ENCODE peak calls at places on chromosome 9, in seven cellular contexts. T is H7; Q is ecto neural progenitor cell; C is tibial nerve; F is endodermal cell; I is activated CD8-positive, alpha-beta T cell treated with anti-CD3 and anti-CD28 coated beads for 36 hours; M is activated T-helper 1 cell treated with anti-CD3 and anti-CD28 coated beads, Interleukin-2, amount 50 U/mL, for 16 hours. B is an unnamed sample.
A peak's percentile ranks its signal among the peaks of the same experiment; 100 is the strongest.

GRCh38 chr9:124212381-124213050 is 45.2 kb upstream of the NEK6 start:
- DNase-seq in I (no peak), C (no peak), F (peak; percentile 35), Q (no peak), M (no peak), T (peak; percentile 31), B (no peak)

GRCh38 chr9:78031271-78031825 is at the start of gene GNAQ:
- DNase-seq in I (peak; percentile 46), M (no peak), C (no peak), Q (peak; percentile 70), F (peak; percentile 81), T (peak; percentile 77), B (no peak)

GRCh38 chr9:129412814-129413536 is 207.9 kb downstream of the C9orf50 start:
- DNase-seq in Q (no peak), C (peak; percentile 62), I (peak; percentile 46), F (peak; percentile 75), T (no peak), M (no peak), B (peak; percentile 74)

GRCh38 chr9:126965541-126966428 is 51.2 kb downstream of the RALGPS1 start:
- DNase-seq in Q (peak; percentile 66), I (peak; percentile 71), C (peak; percentile 55), M (no peak), T (peak; percentile 56), F (peak; percentile 86), B (no peak)

GRCh38 chr9:109411069-109411761 is 86.9 kb downstream of the PTPN3 start:
- DNase-seq in C (no peak), M (no peak), F (no peak), I (peak; percentile 41), Q (no peak), T (no peak), B (peak; percentile 26)

GRCh38 chr9:117656007-117656406 is 48.2 kb upstream of the TLR4 start:
- DNase-seq in I (no peak), C (no peak), M (no peak), T (no peak), F (no peak), Q (no peak), B (no peak)

GRCh38 chr9:92590386-92590785 is 54.6 kb upstream of the ECM2 start:
- DNase-seq in F (no peak), Q (no peak), I (no peak), T (no peak), M (no peak), C (peak; percentile 80), B (peak; percentile 51)

GRCh38 chr9:80586786-80587185 is 1015.0 kb downstream of the TLE4 start:
- DNase-seq in C (no peak), F (no peak), I (no peak), Q (no peak), T (no peak), M (no peak), B (no peak)

GRCh38 chr9:125106285-125106893 is 36.9 kb downstream of the SCAI start:
- DNase-seq in I (no peak), T (no peak), Q (no peak), F (no peak), M (no peak), C (no peak), B (no peak)

GRCh38 chr9:120382453-120382852 is 197.5 kb downstream of the CDK5RAP2 start:
- DNase-seq in F (no peak), M (no peak), Q (no peak), C (no peak), T (peak; percentile 50), I (no peak), B (no peak)

GRCh38 chr9:108142504-108143201 is 653.1 kb upstream of the KLF4 start:
- DNase-seq in C (peak; percentile 84), M (no peak), Q (peak; percentile 65), T (no peak), I (no peak), F (peak; percentile 70), B (no peak)

B was measured in HL-60.